ENCODE peak calls at places on chromosome 14, in five cellular contexts. L is stomach, Y is tibial artery, X is body of pancreas, V is neural progenitor cell. R is an unnamed sample. For H3K4me1 and H3K27me3, the result is how much of the 10 kb centered on the place peaks cover.

GRCh38 chr14:73785834-73786631 is 65.6 kb upstream of the PTGR2 start:
- DNase-seq in L (peak), Y (peak), V (peak), X (peak), R (peak)

GRCh38 chr14:35366048-35366428 is 38.5 kb downstream of the NFKBIA start:
- DNase-seq in L (no peak), Y (peak), V (no peak), X (no peak), R (no peak)

GRCh38 chr14:99260652-99261551 is 11.1 kb downstream of the BCL11B start:
- DNase-seq in X (no peak), Y (peak), L (no peak), V (peak), R (no peak)

GRCh38 chr14:55381561-55381960 is 30.1 kb downstream of the ATG14 start:
- DNase-seq in V (no peak), X (no peak), L (no peak), Y (no peak), R (no peak)

GRCh38 chr14:70045715-70046535 is 142.8 kb downstream of the SLC8A3 start:
- DNase-seq in X (peak), Y (no peak), V (peak), L (peak), R (peak)

GRCh38 chr14:98808494-98809407 is 463.2 kb downstream of the BCL11B start:
- DNase-seq in L (peak), V (no peak), X (no peak), Y (no peak), R (no peak)

GRCh38 chr14:99166506-99166905 is 105.5 kb downstream of the BCL11B start:
- DNase-seq in Y (no peak), L (peak), X (no peak), V (no peak), R (no peak)

GRCh38 chr14:89422181-89422951 is 5.3 kb upstream of the FOXN3 start:
- DNase-seq in L (peak), X (peak), Y (peak), V (no peak), R (no peak)

GRCh38 chr14:92549853-92550244 is 36.3 kb downstream of the RIN3 start:
- DNase-seq in L (no peak), X (peak), Y (peak), V (no peak), R (peak)

GRCh38 chr14:33693237-33693636 is 257.6 kb downstream of the EGLN3 start:
- DNase-seq in L (no peak), V (no peak), X (no peak), Y (no peak), R (no peak)

GRCh38 chr14:64943556-64943955 is 1.0 kb upstream of the GPX2 start:
- DNase-seq in Y (no peak), L (no peak), X (no peak), V (no peak), R (no peak)

GRCh38 chr14:87175175-87175574 is 817.8 kb downstream of the GALC start:
- DNase-seq in Y (no peak), V (no peak), L (no peak), X (no peak), R (no peak)

GRCh38 chr14:104681689-104682074 is 7.7 kb upstream of the INF2 start:
- DNase-seq in Y (peak), V (peak), X (peak), L (peak), R (peak)
- H3K4me1 ChIP-seq in Y (under half), V (under half), X (under half), L (half or more), R (under half)

GRCh38 chr14:105530446-105531087 is 4.2 kb downstream of the TMEM121 start:
- DNase-seq in V (no peak), X (no peak), L (no peak), Y (no peak), R (no peak)
- H3K4me3 ChIP-seq in V (no peak), X (no peak), L (peak), Y (no peak), R (no peak)

DNA sequence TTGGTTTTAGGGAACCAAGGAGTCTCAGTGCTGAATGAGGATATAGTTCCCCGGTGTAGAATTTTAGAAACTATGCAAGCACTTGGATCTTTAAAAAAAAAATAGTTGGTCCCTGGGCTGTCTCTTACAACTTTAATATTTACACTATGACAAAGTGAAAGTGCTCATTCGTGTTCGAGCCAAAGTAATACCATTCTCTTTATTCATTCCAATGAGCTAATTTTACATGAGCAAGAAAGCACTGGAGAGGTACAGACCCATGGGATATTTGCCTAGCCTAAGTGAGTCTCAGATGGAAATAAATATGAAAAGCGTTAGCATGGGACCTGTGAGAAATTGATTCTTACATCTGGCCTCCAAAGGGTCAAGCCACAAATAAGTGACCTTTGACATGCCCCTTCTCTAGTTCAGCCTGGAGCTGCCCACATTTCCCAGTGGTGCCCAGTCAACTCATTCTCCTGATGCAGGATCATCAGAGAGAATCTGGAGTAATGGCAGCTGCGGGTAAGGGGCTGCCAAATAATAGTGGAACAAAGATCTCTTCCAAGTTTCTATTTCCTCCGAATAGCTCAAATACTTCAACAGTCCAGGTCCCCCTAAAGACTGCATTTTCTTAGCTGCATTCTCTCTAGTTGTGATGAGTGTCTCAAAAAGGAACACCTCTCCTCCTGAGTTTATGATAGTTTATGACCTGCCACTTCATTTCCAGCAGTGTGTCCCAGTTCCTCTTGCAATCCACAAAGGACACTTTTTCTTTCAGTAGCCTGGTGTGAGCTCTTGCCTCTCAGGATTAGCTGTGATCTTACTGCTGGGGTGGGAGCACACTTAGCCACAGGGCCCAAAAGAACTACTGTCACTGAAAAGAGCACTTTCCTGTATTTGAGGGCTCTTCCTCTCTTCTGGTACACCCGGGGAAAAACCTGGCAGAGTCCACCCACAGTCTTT is 208.2 kb downstream of the DAD1 start:
- DNase-seq in V (no peak), L (no peak), X (no peak), Y (no peak), R (no peak)
- H3K27me3 ChIP-seq in V (under half), L (under half), X (under half), Y (under half), R (under half)

GRCh38 chr14:101851716-101852395 is 90.3 kb downstream of the PPP2R5C start:
- DNase-seq in Y (no peak), L (no peak), V (no peak), X (no peak), R (no peak)

GRCh38 chr14:101845896-101846295 is 84.4 kb downstream of the PPP2R5C start:
- DNase-seq in Y (no peak), X (no peak), V (no peak), L (no peak), R (no peak)

GRCh38 chr14:101851183-101851582 is 89.7 kb downstream of the PPP2R5C start:
- DNase-seq in V (no peak), X (no peak), L (no peak), Y (no peak), R (no peak)

GRCh38 chr14:101849640-101850039 is 88.1 kb downstream of the PPP2R5C start:
- DNase-seq in L (no peak), Y (no peak), X (no peak), V (no peak), R (no peak)

DNA sequence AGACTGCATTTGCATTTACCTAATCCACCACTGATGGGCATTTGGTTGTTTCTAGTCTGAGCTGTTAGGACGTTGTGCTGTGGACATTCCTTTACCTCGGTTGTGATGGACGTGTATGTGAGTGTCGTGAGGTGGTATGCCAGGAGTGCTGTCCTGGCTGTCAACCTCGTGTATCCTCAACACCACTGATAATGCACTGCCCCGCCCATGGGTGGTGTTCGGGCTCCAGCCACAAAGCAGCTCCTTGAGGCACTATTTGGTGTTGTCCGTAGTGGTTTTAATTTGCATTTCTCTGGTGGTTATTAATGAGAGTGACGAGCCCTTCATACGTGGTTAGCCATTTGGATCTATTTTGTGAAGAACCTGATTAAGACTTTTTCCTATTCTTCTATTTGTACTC is 87.6 kb downstream of the PPP2R5C start:
- DNase-seq in Y (no peak), L (no peak), V (no peak), X (no peak), R (peak)
- H3K4me1 ChIP-seq in Y (under half), L (under half), V (under half), X (under half), R (under half)

DNA sequence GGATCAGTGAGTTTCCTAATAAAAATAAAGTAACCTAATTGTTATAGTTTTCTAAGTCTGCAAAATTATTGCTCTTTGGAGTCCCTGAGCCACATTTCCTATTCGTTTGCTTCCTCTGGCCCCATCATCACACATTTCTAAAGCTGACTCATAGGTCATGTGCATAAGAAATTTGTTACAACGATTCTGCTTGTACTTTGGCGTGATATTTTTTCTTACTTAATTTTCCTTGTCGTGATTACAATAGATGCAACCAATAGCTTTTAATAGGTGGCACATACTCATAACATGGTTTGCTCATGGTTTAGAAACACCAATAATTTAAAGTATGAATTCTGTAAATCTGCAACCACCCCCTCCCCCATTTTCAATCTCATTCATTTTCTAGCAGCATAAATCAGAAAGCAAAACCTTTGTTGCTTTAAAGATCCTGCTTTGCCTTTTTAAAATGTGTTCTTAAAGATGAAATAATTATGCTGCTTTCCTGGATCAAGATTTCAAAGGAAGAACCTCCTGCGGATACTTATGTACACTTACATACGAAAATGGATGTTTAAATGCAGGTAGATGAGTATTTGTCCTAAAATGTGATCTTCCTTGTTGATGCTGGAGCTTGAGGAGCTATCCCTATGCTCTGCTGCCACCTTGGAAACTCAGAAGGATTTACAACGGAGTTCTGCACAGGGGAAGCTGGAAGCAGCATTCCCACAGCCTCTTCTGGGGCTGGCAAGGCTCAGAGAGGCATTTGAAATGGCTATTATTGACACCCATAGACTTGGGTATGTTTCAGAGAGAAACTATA is 1.7 kb upstream of the FLRT2 start:
- DNase-seq in L (peak), V (peak), X (peak), Y (no peak), R (peak)
- H3K4me3 ChIP-seq in L (peak), V (peak), X (peak), Y (peak), R (peak)

DNA sequence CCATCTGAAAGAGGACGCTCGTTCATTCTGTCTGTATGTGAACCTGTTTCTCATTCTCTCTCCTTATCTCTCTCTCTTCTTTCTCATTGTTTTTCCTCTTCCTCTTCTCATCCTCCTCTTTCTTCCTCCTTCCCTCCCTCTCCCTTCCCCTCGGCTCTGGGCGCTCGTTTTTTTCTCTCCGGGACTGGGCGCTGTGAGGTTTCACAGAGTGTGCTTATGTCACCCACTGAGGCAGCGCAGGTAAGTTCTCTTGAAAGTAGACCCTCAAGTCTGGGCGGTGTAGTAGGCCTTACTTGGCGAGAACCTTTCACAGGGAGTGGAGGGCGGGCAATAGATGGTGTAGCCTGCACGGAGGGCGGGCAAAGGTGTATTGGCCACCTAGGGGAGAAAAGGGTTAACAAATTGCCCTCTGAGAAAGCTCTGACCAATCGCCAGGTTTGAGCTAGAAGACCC is 4.5 kb upstream of the SIX1 start:
- DNase-seq in Y (no peak), X (no peak), L (no peak), V (peak), R (no peak)
- H3K27me3 ChIP-seq in Y (under half), X (under half), L (half or more), V (half or more), R (under half)

GRCh38 chr14:68401320-68401719 is 391.5 kb downstream of the ZFP36L1 start:
- DNase-seq in L (no peak), Y (no peak), X (no peak), V (no peak), R (no peak)

GRCh38 chr14:68402525-68403101 is 390.3 kb downstream of the ZFP36L1 start:
- DNase-seq in X (no peak), L (no peak), V (no peak), Y (no peak), R (no peak)

GRCh38 chr14:68399971-68400370 is 392.9 kb downstream of the ZFP36L1 start:
- DNase-seq in X (no peak), Y (no peak), V (no peak), L (no peak), R (no peak)

GRCh38 chr14:68403191-68403781 is 389.6 kb downstream of the ZFP36L1 start:
- DNase-seq in V (no peak), Y (no peak), L (no peak), X (no peak), R (no peak)

DNA sequence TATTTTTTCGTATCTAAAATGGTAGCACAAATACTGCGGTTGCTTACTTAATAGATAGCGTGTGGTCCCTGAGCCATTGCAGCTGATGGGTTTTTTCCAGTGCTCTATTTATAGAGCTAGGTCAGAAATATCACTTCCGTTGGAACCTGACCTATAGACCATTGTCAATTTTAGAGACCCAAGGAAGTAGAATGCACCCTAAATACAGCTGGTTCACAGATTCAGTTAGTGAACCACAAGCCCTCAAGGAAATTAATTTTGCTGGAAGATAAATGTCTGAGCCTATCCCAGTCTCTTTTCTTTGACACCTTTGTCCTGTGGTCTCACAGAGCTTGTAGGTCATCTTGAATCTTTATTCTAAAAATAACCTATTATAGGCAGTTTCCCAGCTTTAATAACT is 391.0 kb downstream of the ZFP36L1 start:
- DNase-seq in X (no peak), Y (no peak), L (no peak), V (no peak), R (no peak)
- H3K4me1 ChIP-seq in X (under half), Y (under half), L (under half), V (under half), R (under half)

DNA sequence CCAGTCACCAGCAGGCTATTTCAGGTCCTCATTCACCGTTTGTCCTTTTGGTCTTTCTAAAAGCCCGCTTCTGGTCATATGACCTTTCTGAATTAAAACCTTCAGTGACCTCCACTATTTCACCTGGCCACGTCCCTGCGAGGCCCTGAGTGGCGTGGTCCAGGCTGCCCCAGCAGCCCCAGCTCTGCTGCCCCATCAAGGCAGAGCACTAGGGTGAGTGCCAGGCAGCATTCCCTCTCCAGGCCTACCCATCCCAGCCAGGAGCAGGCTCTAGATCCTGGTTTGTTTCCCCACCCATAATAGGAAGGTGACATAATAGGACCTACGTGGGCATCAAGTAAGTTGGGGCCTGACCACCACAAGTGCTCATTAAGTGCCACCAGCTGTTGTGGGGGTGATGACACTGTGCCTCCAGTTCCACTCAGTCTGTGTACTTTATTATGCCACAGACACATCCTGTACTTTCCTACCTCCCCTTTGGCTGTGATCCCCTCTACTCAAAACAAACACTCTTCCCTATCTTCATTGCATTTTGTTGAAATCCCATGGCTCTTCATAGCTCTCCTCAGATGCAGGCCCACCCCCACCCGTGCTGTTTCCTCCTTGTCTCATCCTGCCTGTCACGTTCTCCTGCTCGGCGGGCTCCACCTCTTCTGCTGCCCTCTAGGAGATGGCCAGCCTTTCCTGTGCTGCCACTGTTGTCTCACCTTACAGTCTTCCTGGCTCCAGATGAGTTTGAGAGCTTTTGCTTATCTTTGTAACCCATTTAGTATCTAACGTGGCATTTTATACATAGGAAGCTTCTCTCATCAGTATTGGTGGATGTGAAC is 21.4 kb downstream of the CKB start:
- DNase-seq in V (no peak), X (no peak), Y (no peak), L (no peak), R (no peak)
- H3K4me3 ChIP-seq in V (no peak), X (no peak), Y (no peak), L (no peak), R (no peak)

DNA sequence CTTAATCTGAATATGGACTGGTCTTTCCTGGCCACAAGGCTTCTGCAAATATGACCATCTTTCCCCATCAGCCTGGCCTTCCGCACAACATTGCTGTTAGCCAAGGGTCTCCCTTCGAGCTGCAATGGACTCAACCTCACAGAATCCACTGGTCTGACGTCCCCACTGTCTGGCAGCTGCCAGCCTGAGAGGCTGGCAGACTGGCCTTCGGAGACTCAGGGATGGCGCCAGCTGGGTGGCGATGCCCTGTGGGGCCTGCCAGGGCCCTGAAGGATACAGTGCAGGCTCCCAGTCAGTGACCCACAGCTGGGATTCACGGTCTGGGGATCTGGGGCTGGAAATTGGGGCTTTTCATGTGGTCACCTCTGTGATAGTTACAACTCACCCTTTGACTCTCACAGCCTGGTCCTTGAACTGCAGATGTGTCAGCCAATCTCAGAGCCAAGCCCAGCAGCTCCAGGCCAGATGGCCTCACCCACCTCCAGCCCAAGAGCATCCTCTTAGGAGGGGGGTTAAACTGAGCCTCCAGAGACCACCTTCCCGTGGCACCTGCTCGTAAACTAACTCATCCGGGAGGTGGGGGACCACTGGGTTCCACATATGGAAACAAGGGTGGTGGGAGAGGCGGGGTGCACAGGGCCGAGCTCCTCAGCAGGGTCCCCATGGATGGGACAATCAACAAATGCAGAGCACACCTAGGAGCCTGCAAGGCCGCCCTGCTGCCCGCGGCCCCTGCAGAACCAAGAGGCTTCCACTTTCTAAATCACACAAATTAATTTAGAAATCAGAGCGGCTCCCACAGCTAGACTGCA is 21.1 kb upstream of the C14orf180 start:
- DNase-seq in X (no peak), V (no peak), L (no peak), Y (peak), R (no peak)
- H3K27me3 ChIP-seq in X (under half), V (under half), L (under half), Y (half or more), R (under half)

GRCh38 chr14:46250113-46250703 is 401.4 kb downstream of the RPL10L start:
- DNase-seq in Y (no peak), L (no peak), X (no peak), V (peak), R (no peak)

GRCh38 chr14:46245281-46245680 is 406.3 kb downstream of the RPL10L start:
- DNase-seq in X (no peak), L (no peak), Y (no peak), V (no peak), R (no peak)
- H3K4me1 ChIP-seq in X (under half), L (under half), Y (under half), V (under half), R (under half)

R was measured in right cardiac atrium.